ENCODE peak calls at places on chromosomes 1 and 21, in five cellular contexts. X is esophagus squamous epithelium, J is left cardiac atrium, P is COR-L47, Z is iris pigment epithelial cell. B is an unnamed sample.

GRCh38 chr1:48498096-48498791 is 26.2 kb upstream of the SPATA6 start:
- DNase-seq in X (no peak), P (peak; percentile 65), Z (peak; percentile 67), J (peak; percentile 77), B (peak; percentile 75)

GRCh38 chr21:41322496-41323382 is 6.1 kb downstream of the FAM3B start:
- DNase-seq in Z (no peak), P (no peak), X (no peak), J (no peak), B (no peak)

GRCh38 chr1:85394130-85394529 is 70.8 kb downstream of the DDAH1 start:
- DNase-seq in P (no peak), Z (peak; percentile 39), J (no peak), X (no peak), B (no peak)

GRCh38 chr1:203625623-203626189 is 926 bp upstream of the ATP2B4 start:
- DNase-seq in P (no peak), J (no peak), X (no peak), Z (peak; percentile 53), B (peak; percentile 56)

GRCh38 chr1:11838349-11839272 is 9.0 kb downstream of the NPPA start:
- DNase-seq in P (peak; percentile 34), J (peak; percentile 78), X (peak; percentile 12), Z (peak; percentile 50), B (peak; percentile 45)

GRCh38 chr1:152869808-152870419 is 8.2 kb upstream of the SMCP start:
- DNase-seq in P (peak; percentile 39), X (no peak), J (peak; percentile 58), Z (peak; percentile 52), B (peak; percentile 63)

GRCh38 chr1:169108897-169109560 is 2.5 kb downstream of the ATP1B1 start:
- DNase-seq in X (no peak), Z (no peak), J (no peak), P (peak; percentile 55), B (no peak)

GRCh38 chr1:9161963-9162362 is 33.1 kb upstream of the GPR157 start:
- DNase-seq in P (peak; percentile 6), Z (no peak), J (no peak), X (no peak), B (no peak)

GRCh38 chr1:168092566-168093355 is 44.0 kb downstream of the GPR161 start:
- DNase-seq in P (no peak), X (no peak), J (no peak), Z (peak; percentile 30), B (no peak)

GRCh38 chr1:12088607-12089006 is 25.5 kb downstream of the TNFRSF8 start:
- DNase-seq in P (no peak), Z (no peak), X (no peak), J (no peak), B (no peak)

GRCh38 chr1:228487336-228488106 is at the start of gene RNF187:
- DNase-seq in P (peak; percentile 20), X (no peak), J (peak; percentile 92), Z (peak; percentile 44), B (no peak)

GRCh38 chr1:167500283-167500860 is 18.0 kb downstream of the CD247 start:
- DNase-seq in P (no peak), Z (no peak), J (no peak), X (no peak), B (no peak)

GRCh38 chr1:210371916-210372315 is 43.2 kb downstream of the HHAT start:
- DNase-seq in Z (no peak), J (no peak), X (no peak), P (no peak), B (no peak)

GRCh38 chr1:109873278-109874175 is 37.1 kb upstream of the CSF1 start:
- DNase-seq in P (no peak), Z (peak; percentile 51), J (no peak), X (no peak), B (peak; percentile 61)

GRCh38 chr21:37829447-37829846 is 86.8 kb downstream of the KCNJ6 start:
- DNase-seq in P (no peak), Z (peak; percentile 55), J (no peak), X (no peak), B (peak; percentile 63)

GRCh38 chr1:201006450-201006849 is 17.1 kb downstream of the KIF21B start:
- DNase-seq in Z (no peak), P (no peak), X (no peak), J (no peak), B (no peak)

GRCh38 chr1:205961405-205961804 is 18.1 kb upstream of the SLC26A9 start:
- DNase-seq in Z (no peak), X (no peak), J (no peak), P (no peak), B (no peak)

GRCh38 chr1:235090406-235091069 is 38.1 kb downstream of the TOMM20 start:
- DNase-seq in P (no peak), X (no peak), Z (peak; percentile 15), J (no peak), B (peak; percentile 54)

GRCh38 chr1:151713874-151714273 is 2.7 kb downstream of the CELF3 start:
- DNase-seq in P (no peak), X (no peak), Z (no peak), J (no peak), B (no peak)

GRCh38 chr1:225987491-225988316 is 11.4 kb downstream of the SDE2 start:
- DNase-seq in Z (peak; percentile 53), X (no peak), J (no peak), P (no peak), B (peak; percentile 53)

GRCh38 chr1:87362834-87363426 is 34.2 kb downstream of the LMO4 start:
- DNase-seq in X (no peak), Z (peak; percentile 28), J (no peak), P (no peak), B (no peak)

GRCh38 chr21:44391345-44392091 is 38.1 kb downstream of the TRPM2 start:
- DNase-seq in Z (no peak), J (peak; percentile 59), P (no peak), X (no peak), B (no peak)

GRCh38 chr1:90879281-90879680 is 142.6 kb downstream of the ZNF644 start:
- DNase-seq in J (no peak), X (no peak), Z (no peak), P (no peak), B (peak; percentile 8)

GRCh38 chr1:179714159-179714558 is 28.9 kb upstream of the FAM163A start:
- DNase-seq in Z (no peak), J (no peak), X (no peak), P (no peak), B (no peak)

GRCh38 chr1:156805766-156806511 is 10.7 kb downstream of the SH2D2A start:
- DNase-seq in P (no peak), X (no peak), J (peak; percentile 43), Z (peak; percentile 75), B (peak; percentile 73)

GRCh38 chr1:70528591-70529333 is 117.7 kb downstream of the CTH start:
- DNase-seq in J (no peak), X (no peak), Z (peak; percentile 37), P (peak; percentile 29), B (peak; percentile 30)

GRCh38 chr1:228285661-228286504 is 78.0 kb downstream of the OBSCN start:
- DNase-seq in X (no peak), Z (no peak), P (no peak), J (no peak), B (no peak)

GRCh38 chr21:36079010-36079649 is 9.3 kb downstream of the CBR1 start:
- DNase-seq in X (no peak), Z (no peak), J (no peak), P (no peak), B (no peak)

GRCh38 chr1:47893412-47893811 is 103.8 kb downstream of the TRABD2B start:
- DNase-seq in P (no peak), Z (no peak), X (no peak), J (no peak), B (no peak)

GRCh38 chr21:45011426-45011825 is 63.0 kb upstream of the ADARB1 start:
- DNase-seq in P (no peak), X (no peak), Z (no peak), J (peak; percentile 16), B (no peak)

GRCh38 chr1:36924282-36924791 is 110.0 kb downstream of the GRIK3 start:
- DNase-seq in J (peak; percentile 61), Z (peak; percentile 11), X (no peak), P (peak; percentile 44), B (peak; percentile 0)

GRCh38 chr1:17909634-17910033 is 154.5 kb downstream of the ACTL8 start:
- DNase-seq in J (no peak), X (no peak), Z (peak; percentile 51), P (no peak), B (peak; percentile 1)

GRCh38 chr1:229258031-229258850 is 12.7 kb upstream of the RAB4A start:
- DNase-seq in X (no peak), P (peak; percentile 52), J (peak; percentile 54), Z (peak; percentile 62), B (peak; percentile 63)

B was measured in astrocyte of the spinal cord.